ENCODE peak calls at places on chromosomes 1 and 21, in eight cellular contexts. M is left ventricle myocardium inferior, H is tibial artery, F is hepatocyte, U is astrocyte, P is colonic mucosa, X is PC-9, V is HCT116. J is an unnamed sample. For H3K9me3, the result is how much of the 10 kb centered on the place peaks cover.

GRCh38 chr1:188689542-188689941 is 1788.1 kb downstream of the BRINP3 start:
- DNase-seq in U (peak), H (no peak), F (no peak), V (peak), M (no peak), X (no peak), P (no peak), J (no peak)

GRCh38 chr1:209375097-209375496 is 208.4 kb upstream of the CAMK1G start:
- DNase-seq in H (no peak), F (no peak), V (no peak), X (no peak), U (no peak), M (no peak), P (no peak), J (no peak)

GRCh38 chr1:84435159-84435558 is 36.9 kb downstream of the DNASE2B start:
- DNase-seq in M (no peak), H (no peak), U (no peak), V (no peak), X (no peak), P (no peak), F (no peak), J (no peak)

GRCh38 chr1:201385299-201385891 is 7.9 kb upstream of the TNNT2 start:
- DNase-seq in V (no peak), X (peak), H (no peak), P (peak), F (peak), M (no peak), U (no peak), J (peak)

GRCh38 chr21:10521091-10521598 is at the start of gene TPTE:
- DNase-seq in F (no peak), H (no peak), U (no peak), X (no peak), V (no peak), P (no peak), M (no peak), J (no peak)

GRCh38 chr1:81679972-81680371 is 120.8 kb upstream of the ADGRL2 start:
- DNase-seq in U (peak), F (peak), H (no peak), M (no peak), P (no peak), V (no peak), X (peak), J (no peak)

GRCh38 chr1:18511469-18511997 is 30.8 kb downstream of the KLHDC7A start:
- DNase-seq in F (no peak), V (no peak), M (no peak), P (no peak), X (no peak), U (no peak), H (no peak), J (no peak)

GRCh38 chr1:66503841-66504470 is 30.0 kb upstream of the SGIP1 start:
- DNase-seq in U (peak), X (no peak), H (no peak), P (peak), M (peak), F (peak), V (peak), J (peak)

GRCh38 chr1:6459850-6460265 is 6.1 kb downstream of the TNFRSF25 start:
- DNase-seq in X (no peak), M (no peak), P (peak), U (no peak), H (no peak), V (no peak), F (no peak), J (no peak)

GRCh38 chr1:52629021-52629643 is 3.8 kb upstream of the SHISAL2A start:
- DNase-seq in F (no peak), V (no peak), X (no peak), P (no peak), M (no peak), U (no peak), H (no peak), J (no peak)

GRCh38 chr1:116737020-116737854 is 17.0 kb upstream of the CD2 start:
- DNase-seq in V (peak), X (no peak), U (peak), H (no peak), M (peak), F (peak), P (peak), J (peak)

GRCh38 chr1:169027607-169028320 is 78.7 kb upstream of the ATP1B1 start:
- DNase-seq in P (no peak), M (no peak), U (no peak), X (no peak), H (no peak), F (no peak), V (no peak), J (no peak)

GRCh38 chr1:109255097-109255651 is 5.8 kb downstream of the CELSR2 start:
- DNase-seq in X (no peak), H (no peak), U (no peak), F (no peak), M (no peak), V (no peak), P (no peak), J (no peak)

GRCh38 chr1:205851993-205852392 is 2.1 kb upstream of the PM20D1 start:
- DNase-seq in M (no peak), P (no peak), V (no peak), F (no peak), H (no peak), X (peak), U (no peak), J (no peak)

GRCh38 chr1:162846256-162847212 is 14.4 kb downstream of the CCDC190 start:
- DNase-seq in M (no peak), U (peak), X (no peak), F (no peak), P (no peak), H (no peak), V (no peak), J (no peak)

GRCh38 chr1:59028052-59028451 is 244.2 kb upstream of the JUN start:
- DNase-seq in F (peak), P (peak), V (no peak), H (no peak), U (no peak), X (no peak), M (no peak), J (no peak)

GRCh38 chr21:45502006-45502345 is 40.3 kb downstream of the SLC19A1 start:
- DNase-seq in X (no peak), P (no peak), U (no peak), M (peak), H (peak), V (no peak), F (no peak), J (no peak)

GRCh38 chr1:175217674-175218073 is 25.1 kb upstream of the KIAA0040 start:
- DNase-seq in X (peak), M (no peak), H (no peak), F (peak), V (no peak), U (no peak), P (no peak), J (no peak)

GRCh38 chr1:3171761-3172160 is 102.8 kb downstream of the PRDM16 start:
- DNase-seq in F (no peak), U (no peak), M (no peak), V (no peak), P (no peak), H (no peak), X (no peak), J (no peak)

GRCh38 chr1:104702731-104703130 is 953.0 kb downstream of the AMY1C start:
- DNase-seq in X (no peak), P (no peak), V (no peak), M (no peak), U (no peak), F (no peak), H (no peak), J (no peak)

GRCh38 chr1:158509471-158510161 is 37.6 kb downstream of the OR10R2 start:
- DNase-seq in M (no peak), X (no peak), P (no peak), U (no peak), H (no peak), F (peak), V (no peak), J (no peak)

GRCh38 chr1:66944330-66945274 is 19.8 kb downstream of the MIER1 start:
- DNase-seq in V (peak), H (peak), U (peak), P (no peak), F (peak), X (peak), M (no peak), J (no peak)

GRCh38 chr1:230085178-230085515 is 18.1 kb downstream of the GALNT2 start:
- DNase-seq in V (no peak), M (no peak), F (no peak), P (no peak), X (peak), H (no peak), U (no peak), J (no peak)

GRCh38 chr1:89383185-89383584 is 19.3 kb downstream of the GBP6 start:
- DNase-seq in V (no peak), X (no peak), M (no peak), H (no peak), U (no peak), F (no peak), P (no peak), J (no peak)

GRCh38 chr1:111358964-111359363 is 68.3 kb downstream of the CHIA start:
- DNase-seq in H (no peak), F (no peak), P (no peak), V (no peak), M (no peak), U (no peak), X (no peak), J (no peak)

GRCh38 chr1:3594706-3595377 is 16.5 kb downstream of the MEGF6 start:
- DNase-seq in H (no peak), F (no peak), X (no peak), P (no peak), V (no peak), U (no peak), M (no peak), J (no peak)

GRCh38 chr1:10784998-10785854 is 11.2 kb downstream of the CASZ1 start:
- DNase-seq in V (no peak), X (no peak), H (no peak), U (no peak), P (no peak), F (no peak), M (no peak), J (no peak)

GRCh38 chr21:38266732-38267131 is 9.9 kb downstream of the KCNJ15 start:
- DNase-seq in H (no peak), M (no peak), V (no peak), P (no peak), F (no peak), X (no peak), U (peak), J (no peak)

GRCh38 chr1:29569971-29570634 is 333.8 kb downstream of the PTPRU start:
- DNase-seq in M (no peak), P (no peak), X (peak), H (peak), U (peak), F (peak), V (peak), J (no peak)

GRCh38 chr1:155218854-155219591 is 10.5 kb downstream of the MTX1 start:
- DNase-seq in H (no peak), X (no peak), V (peak), U (no peak), F (peak), M (no peak), P (peak), J (no peak)

GRCh38 chr1:201020040-201020591 is 3.4 kb downstream of the KIF21B start:
- DNase-seq in U (no peak), P (peak), F (no peak), X (peak), M (no peak), V (no peak), H (no peak), J (peak)

GRCh38 chr1:246065592-246065991 is 441.5 kb downstream of the SMYD3 start:
- DNase-seq in V (no peak), U (no peak), M (no peak), P (no peak), X (no peak), F (no peak), H (no peak), J (no peak)

GRCh38 chr1:54577612-54578011 is 29.6 kb downstream of the ACOT11 start:
- DNase-seq in H (peak), F (peak), X (no peak), P (peak), U (peak), M (peak), V (no peak), J (peak)

GRCh38 chr1:151832318-151832984 is 849 bp upstream of the RORC start:
- DNase-seq in P (peak), F (peak), H (no peak), U (no peak), M (peak), V (no peak), X (no peak), J (peak)

GRCh38 chr21:17828223-17828622 is 9.1 kb upstream of the C21orf91 start:
- DNase-seq in M (no peak), H (no peak), U (peak), V (no peak), F (no peak), P (no peak), X (no peak), J (no peak)

GRCh38 chr1:95041491-95042165 is 31.1 kb downstream of the ALG14 start:
- DNase-seq in F (peak), X (peak), M (peak), V (peak), U (peak), P (peak), H (no peak), J (peak)

GRCh38 chr1:94983343-94983742 is 56.4 kb upstream of the CNN3 start:
- DNase-seq in H (no peak), V (no peak), M (no peak), U (peak), X (peak), P (peak), F (peak), J (no peak)

DNA sequence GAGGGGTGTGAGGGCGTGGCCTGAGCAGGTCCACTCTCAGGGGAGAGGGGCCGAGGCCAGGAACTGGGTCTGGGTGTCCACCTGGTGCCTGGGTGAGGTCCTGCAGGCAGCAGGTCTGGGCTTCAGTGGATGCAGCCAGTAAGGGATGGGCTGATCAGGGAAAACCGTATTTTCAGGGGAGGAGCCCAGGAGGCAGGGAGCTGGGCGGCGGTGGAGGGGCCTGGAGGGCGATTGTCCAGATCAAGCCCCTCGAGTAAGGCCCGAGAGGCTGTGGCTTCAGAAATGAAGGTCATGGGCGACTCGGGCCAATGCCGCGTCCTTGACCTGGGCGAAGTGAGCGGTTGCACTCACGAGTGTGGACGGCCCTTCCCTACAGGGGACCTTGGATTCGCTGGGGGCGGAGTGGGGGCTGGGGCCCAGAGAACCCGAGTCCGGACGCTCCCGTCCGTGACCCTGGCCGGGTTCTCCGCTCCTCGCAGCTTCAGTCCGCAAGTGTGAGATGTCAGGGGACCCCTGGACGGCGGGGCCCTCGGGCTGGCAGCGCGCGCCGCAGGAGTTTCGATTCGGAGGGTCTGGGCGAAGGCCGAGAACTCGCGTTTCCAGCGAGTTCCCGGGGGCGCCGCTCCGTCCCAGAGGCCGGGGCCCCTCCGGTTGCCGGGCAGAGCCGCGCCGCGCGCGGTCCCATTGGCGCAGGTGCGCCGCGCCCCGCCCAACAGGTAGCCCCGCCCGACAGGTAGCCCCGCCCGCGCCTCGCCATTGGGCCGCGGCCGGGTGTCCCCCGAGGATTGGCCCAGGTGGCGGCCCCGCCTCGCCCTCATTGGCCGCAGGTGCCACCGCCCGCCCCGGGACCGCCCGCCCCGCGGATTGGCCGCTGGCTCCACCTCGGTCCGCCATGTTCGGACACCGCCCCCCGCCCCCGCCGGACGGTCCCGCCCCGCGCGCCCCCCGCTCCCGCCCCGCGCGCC is at the start of gene PRKCZ:
- DNase-seq in U (no peak), X (peak), M (peak), V (peak), H (no peak), P (peak), F (peak), J (peak)
- TF ChIP-seq CTCF in U (peak), X (peak), M (peak), V (peak), H (no peak), P (peak), F (peak), J (no peak)

GRCh38 chr1:180387413-180387812 is 115.0 kb downstream of the ACBD6 start:
- DNase-seq in U (no peak), P (no peak), M (no peak), F (no peak), V (no peak), X (no peak), H (no peak), J (no peak)

GRCh38 chr1:180382326-180383115 is 119.9 kb downstream of the ACBD6 start:
- DNase-seq in H (no peak), F (no peak), M (no peak), U (peak), V (no peak), X (no peak), P (no peak), J (no peak)

GRCh38 chr1:180384606-180385005 is 117.8 kb downstream of the ACBD6 start:
- DNase-seq in P (no peak), X (no peak), U (no peak), V (no peak), H (no peak), F (no peak), M (no peak), J (no peak)

GRCh38 chr1:180385144-180385543 is 117.2 kb downstream of the ACBD6 start:
- DNase-seq in V (no peak), H (no peak), P (no peak), U (no peak), F (no peak), M (no peak), X (no peak), J (no peak)

DNA sequence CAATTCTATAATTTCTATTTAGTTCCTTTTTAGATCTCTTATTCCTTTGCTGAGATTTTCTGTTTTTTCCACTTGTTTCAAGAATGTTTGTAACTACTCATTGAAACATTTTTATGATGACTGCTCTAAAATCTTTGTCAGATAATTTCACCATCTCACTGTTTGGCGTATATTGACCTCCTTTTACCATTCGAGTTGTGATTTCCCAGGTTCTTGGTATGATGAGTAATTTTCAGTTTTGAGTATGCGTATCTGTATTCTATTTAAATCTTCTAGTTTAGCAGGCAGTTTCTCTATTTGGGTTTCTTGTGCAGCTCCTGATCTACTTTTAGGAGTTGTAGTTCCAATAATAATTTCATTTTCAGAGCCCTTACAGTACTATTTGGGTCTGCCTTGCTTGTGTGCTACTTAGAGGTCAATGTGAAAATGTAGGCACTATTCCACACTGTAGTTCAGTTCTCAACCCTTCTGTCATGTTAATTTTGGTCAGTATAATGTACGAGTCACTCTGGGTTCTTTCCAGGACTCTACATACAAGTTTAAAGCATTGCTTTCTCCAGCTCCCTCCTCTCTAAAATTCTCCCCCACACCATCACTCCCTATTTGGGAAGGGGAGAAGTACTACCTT is 115.5 kb downstream of the ACBD6 start:
- DNase-seq in P (no peak), X (no peak), M (no peak), U (no peak), H (no peak), V (no peak), F (no peak), J (no peak)
- H3K9me3 ChIP-seq in P (under half), X (under half), M (half or more), U (under half), H (under half), V (under half), F (under half), J (under half)

DNA sequence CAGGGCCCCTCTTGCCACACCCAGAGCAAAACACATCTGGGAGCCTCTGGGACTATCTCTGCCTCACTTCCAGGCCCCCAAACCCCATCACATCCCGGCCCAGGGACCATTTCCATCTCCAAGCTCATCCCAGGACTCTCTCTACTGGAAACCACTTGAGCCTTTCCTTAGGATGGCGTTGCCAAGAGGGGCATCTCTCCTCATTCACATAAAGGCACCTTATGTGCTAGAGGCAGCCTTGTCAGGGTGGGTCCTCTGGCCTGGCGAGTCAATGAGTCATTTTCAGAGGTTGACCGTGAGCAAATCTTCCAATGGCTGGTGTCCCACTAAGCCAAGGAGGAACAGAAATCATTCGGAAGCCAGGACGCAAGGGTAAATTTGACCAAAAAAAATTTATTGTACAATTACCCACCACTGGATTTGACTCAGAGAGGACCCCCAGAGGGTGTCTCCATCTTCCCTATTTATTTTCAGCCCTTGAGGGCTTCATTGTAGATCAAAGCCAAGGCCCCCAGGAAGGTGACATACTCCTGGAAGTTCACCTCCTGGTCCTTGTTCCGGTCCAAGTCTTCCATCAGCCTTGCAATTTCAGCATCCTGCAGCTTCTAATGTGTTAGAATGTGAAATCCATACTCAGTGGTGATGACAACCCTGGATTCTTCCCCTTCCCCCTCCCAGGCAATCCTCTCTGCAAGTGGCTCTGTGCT is 1.4 kb downstream of the S100A6 start:
- DNase-seq in H (peak), P (no peak), V (no peak), X (peak), U (peak), M (no peak), F (no peak), J (no peak)
- H3K4me3 ChIP-seq in H (peak), P (peak), V (peak), X (peak), U (peak), M (peak), F (no peak), J (peak)

DNA sequence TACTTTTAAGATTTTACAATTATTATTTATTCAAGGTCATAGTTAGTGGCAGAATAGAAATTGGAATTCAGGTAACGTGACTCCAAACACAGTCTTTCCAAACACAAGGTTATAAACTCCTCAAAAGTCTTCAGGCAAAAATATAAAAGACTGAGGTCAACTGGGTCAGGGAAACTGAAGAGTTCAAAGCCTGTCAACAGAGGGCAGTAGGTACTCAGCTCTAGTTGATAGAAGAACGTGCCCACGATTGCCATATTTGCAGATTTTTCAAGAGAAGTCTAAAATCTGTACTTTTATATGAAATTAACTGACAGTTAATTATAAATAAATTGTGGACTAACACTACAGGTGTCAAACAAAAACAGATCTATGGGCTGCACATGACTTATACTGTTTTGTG is 135.0 kb downstream of the LHX4 start:
- DNase-seq in U (no peak), F (no peak), H (no peak), V (no peak), M (no peak), P (no peak), X (no peak), J (no peak)
- TF ChIP-seq CTCF in U (no peak), F (no peak), H (no peak), V (peak), M (no peak), P (no peak), X (no peak), J (no peak)